ENCODE peak calls at places on chromosomes 11 and 22, in six cellular contexts. One of them, this sample, is unnamed.

GRCh38 chr22:46250783-46251125 is 661 bp upstream of the CDPF1 start:
- DNase-seq in HFFc6: no peak
- DNase-seq in activated CD4-positive, alpha-beta T cell treated with anti-CD3 and anti-CD28 coated beads, Interleukin-2, amount 50 U/mL, for 48 hours: peak
- DNase-seq in Right ventricle myocardium superior: no peak
- DNase-seq in neuronal stem cell: no peak
- DNase-seq in T-helper 1 cell: no peak
- DNase-seq in this sample: no peak

GRCh38 chr11:126061707-126062678 is 673 bp downstream of the CDON start:
- DNase-seq in Right ventricle myocardium superior: no peak
- DNase-seq in T-helper 1 cell: peak
- DNase-seq in neuronal stem cell: no peak
- DNase-seq in activated CD4-positive, alpha-beta T cell treated with anti-CD3 and anti-CD28 coated beads, Interleukin-2, amount 50 U/mL, for 48 hours: peak
- DNase-seq in HFFc6: no peak
- DNase-seq in this sample: no peak

GRCh38 chr22:37549704-37550059 is 10.6 kb upstream of the CDC42EP1 start:
- DNase-seq in Right ventricle myocardium superior: peak
- DNase-seq in HFFc6: peak
- DNase-seq in neuronal stem cell: no peak
- DNase-seq in T-helper 1 cell: no peak
- DNase-seq in activated CD4-positive, alpha-beta T cell treated with anti-CD3 and anti-CD28 coated beads, Interleukin-2, amount 50 U/mL, for 48 hours: no peak
- DNase-seq in this sample: peak

GRCh38 chr22:48153726-48154125 is 1391.3 kb downstream of the TBC1D22A start:
- DNase-seq in neuronal stem cell: no peak
- DNase-seq in T-helper 1 cell: no peak
- DNase-seq in HFFc6: no peak
- DNase-seq in Right ventricle myocardium superior: no peak
- DNase-seq in activated CD4-positive, alpha-beta T cell treated with anti-CD3 and anti-CD28 coated beads, Interleukin-2, amount 50 U/mL, for 48 hours: no peak
- DNase-seq in this sample: no peak

GRCh38 chr11:12086271-12087074 is 23.9 kb upstream of the MICAL2 start:
- DNase-seq in Right ventricle myocardium superior: peak
- DNase-seq in T-helper 1 cell: no peak
- DNase-seq in HFFc6: peak
- DNase-seq in activated CD4-positive, alpha-beta T cell treated with anti-CD3 and anti-CD28 coated beads, Interleukin-2, amount 50 U/mL, for 48 hours: no peak
- DNase-seq in neuronal stem cell: no peak
- DNase-seq in this sample: peak

GRCh38 chr22:28341001-28341400 is 338.6 kb downstream of the TTC28 start:
- DNase-seq in neuronal stem cell: no peak
- DNase-seq in Right ventricle myocardium superior: no peak
- DNase-seq in activated CD4-positive, alpha-beta T cell treated with anti-CD3 and anti-CD28 coated beads, Interleukin-2, amount 50 U/mL, for 48 hours: no peak
- DNase-seq in HFFc6: peak
- DNase-seq in T-helper 1 cell: no peak
- DNase-seq in this sample: no peak

GRCh38 chr11:61514050-61514917 is 5.7 kb downstream of the LRRC10B start:
- DNase-seq in HFFc6: no peak
- DNase-seq in neuronal stem cell: no peak
- DNase-seq in T-helper 1 cell: no peak
- DNase-seq in activated CD4-positive, alpha-beta T cell treated with anti-CD3 and anti-CD28 coated beads, Interleukin-2, amount 50 U/mL, for 48 hours: no peak
- DNase-seq in Right ventricle myocardium superior: no peak
- DNase-seq in this sample: no peak

GRCh38 chr11:117832511-117832910 is 8.0 kb upstream of the FXYD2 start:
- DNase-seq in activated CD4-positive, alpha-beta T cell treated with anti-CD3 and anti-CD28 coated beads, Interleukin-2, amount 50 U/mL, for 48 hours: no peak
- DNase-seq in T-helper 1 cell: no peak
- DNase-seq in Right ventricle myocardium superior: peak
- DNase-seq in HFFc6: no peak
- DNase-seq in neuronal stem cell: no peak
- DNase-seq in this sample: no peak

This sample was measured in retinal pigment epithelial cell.